ENCODE peak calls at places on chromosome 11, in six cellular contexts. One of them, this sample, is unnamed.

GRCh38 chr11:125517116-125517804 is 21.2 kb upstream of the FEZ1 start:
- DNase-seq in NCI-H1417: peak; percentile 92
- DNase-seq in SJCRH30: peak; percentile 45
- DNase-seq in fibroblast of mammary gland: peak; percentile 63
- DNase-seq in RPMI7951: peak; percentile 90
- DNase-seq in transverse colon: no peak
- DNase-seq in this sample: peak; percentile 67

GRCh38 chr11:21278840-21279239 is 609.5 kb downstream of the NELL1 start:
- DNase-seq in NCI-H1417: no peak
- DNase-seq in SJCRH30: no peak
- DNase-seq in fibroblast of mammary gland: no peak
- DNase-seq in RPMI7951: no peak
- DNase-seq in transverse colon: no peak
- DNase-seq in this sample: no peak

GRCh38 chr11:120432056-120433018 is 79.2 kb upstream of the GRIK4 start:
- DNase-seq in NCI-H1417: no peak
- DNase-seq in SJCRH30: peak; percentile 84
- DNase-seq in fibroblast of mammary gland: peak; percentile 99
- DNase-seq in RPMI7951: peak; percentile 99
- DNase-seq in transverse colon: no peak
- DNase-seq in this sample: peak; percentile 99

GRCh38 chr11:94049351-94049750 is 28.2 kb downstream of the HEPHL1 start:
- DNase-seq in NCI-H1417: peak; percentile 82
- DNase-seq in SJCRH30: no peak
- DNase-seq in fibroblast of mammary gland: no peak
- DNase-seq in RPMI7951: no peak
- DNase-seq in transverse colon: no peak
- DNase-seq in this sample: no peak

GRCh38 chr11:64536997-64537396 is 54.0 kb upstream of the SLC22A12 start:
- DNase-seq in NCI-H1417: no peak
- DNase-seq in SJCRH30: no peak
- DNase-seq in fibroblast of mammary gland: no peak
- DNase-seq in RPMI7951: no peak
- DNase-seq in transverse colon: no peak
- DNase-seq in this sample: no peak

GRCh38 chr11:73085189-73085875 is 56.8 kb downstream of the FCHSD2 start:
- DNase-seq in NCI-H1417: no peak
- DNase-seq in SJCRH30: no peak
- DNase-seq in fibroblast of mammary gland: peak; percentile 55
- DNase-seq in RPMI7951: no peak
- DNase-seq in transverse colon: no peak
- DNase-seq in this sample: no peak

GRCh38 chr11:122780296-122780949 is 57.9 kb upstream of the CRTAM start:
- DNase-seq in NCI-H1417: no peak
- DNase-seq in SJCRH30: no peak
- DNase-seq in fibroblast of mammary gland: no peak
- DNase-seq in RPMI7951: no peak
- DNase-seq in transverse colon: no peak
- DNase-seq in this sample: no peak

GRCh38 chr11:106278391-106278790 is 200.9 kb downstream of the AASDHPPT start:
- DNase-seq in NCI-H1417: no peak
- DNase-seq in SJCRH30: no peak
- DNase-seq in fibroblast of mammary gland: peak; percentile 18
- DNase-seq in RPMI7951: no peak
- DNase-seq in transverse colon: no peak
- DNase-seq in this sample: no peak

GRCh38 chr11:77400306-77400705 is 73.6 kb downstream of the PAK1 start:
- DNase-seq in NCI-H1417: no peak
- DNase-seq in SJCRH30: no peak
- DNase-seq in fibroblast of mammary gland: no peak
- DNase-seq in RPMI7951: no peak
- DNase-seq in transverse colon: no peak
- DNase-seq in this sample: no peak

GRCh38 chr11:118012083-118012669 is 26.0 kb downstream of the IL10RA start:
- DNase-seq in NCI-H1417: no peak
- DNase-seq in SJCRH30: no peak
- DNase-seq in fibroblast of mammary gland: peak; percentile 2
- DNase-seq in RPMI7951: peak; percentile 8
- DNase-seq in transverse colon: peak; percentile 47
- DNase-seq in this sample: peak; percentile 19

GRCh38 chr11:71267807-71268421 is 15.5 kb upstream of the SHANK2 start:
- DNase-seq in NCI-H1417: no peak
- DNase-seq in SJCRH30: no peak
- DNase-seq in fibroblast of mammary gland: no peak
- DNase-seq in RPMI7951: no peak
- DNase-seq in transverse colon: no peak
- DNase-seq in this sample: no peak

GRCh38 chr11:67379061-67380058 is 6.0 kb upstream of the CLCF1 start:
- DNase-seq in NCI-H1417: no peak
- DNase-seq in SJCRH30: no peak
- DNase-seq in fibroblast of mammary gland: peak; percentile 61
- DNase-seq in RPMI7951: peak; percentile 87
- DNase-seq in transverse colon: no peak
- DNase-seq in this sample: peak; percentile 84

GRCh38 chr11:3905080-3905953 is 49.9 kb downstream of the STIM1 start:
- DNase-seq in NCI-H1417: no peak
- DNase-seq in SJCRH30: no peak
- DNase-seq in fibroblast of mammary gland: peak; percentile 88
- DNase-seq in RPMI7951: peak; percentile 85
- DNase-seq in transverse colon: peak; percentile 45
- DNase-seq in this sample: peak; percentile 88

GRCh38 chr11:9817191-9817590 is 153.3 kb downstream of the SWAP70 start:
- DNase-seq in NCI-H1417: no peak
- DNase-seq in SJCRH30: no peak
- DNase-seq in fibroblast of mammary gland: no peak
- DNase-seq in RPMI7951: no peak
- DNase-seq in transverse colon: no peak
- DNase-seq in this sample: no peak

GRCh38 chr11:105632316-105632715 is 22.4 kb downstream of the GRIA4 start:
- DNase-seq in NCI-H1417: no peak
- DNase-seq in SJCRH30: no peak
- DNase-seq in fibroblast of mammary gland: no peak
- DNase-seq in RPMI7951: no peak
- DNase-seq in transverse colon: no peak
- DNase-seq in this sample: no peak

GRCh38 chr11:12897390-12897789 is 111.7 kb upstream of the RASSF10 start:
- DNase-seq in NCI-H1417: no peak
- DNase-seq in SJCRH30: no peak
- DNase-seq in fibroblast of mammary gland: no peak
- DNase-seq in RPMI7951: no peak
- DNase-seq in transverse colon: no peak
- DNase-seq in this sample: no peak

GRCh38 chr11:128222245-128222959 is 365.0 kb downstream of the ETS1 start:
- DNase-seq in NCI-H1417: no peak
- DNase-seq in SJCRH30: no peak
- DNase-seq in fibroblast of mammary gland: no peak
- DNase-seq in RPMI7951: no peak
- DNase-seq in transverse colon: no peak
- DNase-seq in this sample: no peak

GRCh38 chr11:125402436-125402835 is 93.6 kb downstream of the FEZ1 start:
- DNase-seq in NCI-H1417: no peak
- DNase-seq in SJCRH30: peak; percentile 44
- DNase-seq in fibroblast of mammary gland: peak; percentile 58
- DNase-seq in RPMI7951: peak; percentile 78
- DNase-seq in transverse colon: no peak
- DNase-seq in this sample: peak; percentile 67

GRCh38 chr11:126219547-126219946 is 8.0 kb downstream of the FAM118B start:
- DNase-seq in NCI-H1417: no peak
- DNase-seq in SJCRH30: no peak
- DNase-seq in fibroblast of mammary gland: no peak
- DNase-seq in RPMI7951: no peak
- DNase-seq in transverse colon: peak; percentile 48
- DNase-seq in this sample: no peak

GRCh38 chr11:74339619-74340018 is 28.2 kb upstream of the P4HA3 start:
- DNase-seq in NCI-H1417: no peak
- DNase-seq in SJCRH30: no peak
- DNase-seq in fibroblast of mammary gland: no peak
- DNase-seq in RPMI7951: no peak
- DNase-seq in transverse colon: no peak
- DNase-seq in this sample: no peak

GRCh38 chr11:7442588-7443215 is 42.6 kb upstream of the OLFML1 start:
- DNase-seq in NCI-H1417: peak; percentile 70
- DNase-seq in SJCRH30: peak; percentile 72
- DNase-seq in fibroblast of mammary gland: peak; percentile 52
- DNase-seq in RPMI7951: peak; percentile 24
- DNase-seq in transverse colon: peak; percentile 75
- DNase-seq in this sample: peak; percentile 59

GRCh38 chr11:117633976-117634755 is 162.8 kb downstream of the DSCAML1 start:
- DNase-seq in NCI-H1417: no peak
- DNase-seq in SJCRH30: no peak
- DNase-seq in fibroblast of mammary gland: no peak
- DNase-seq in RPMI7951: no peak
- DNase-seq in transverse colon: no peak
- DNase-seq in this sample: no peak

GRCh38 chr11:124493256-124493655 is 47.8 kb upstream of the OR8B8 start:
- DNase-seq in NCI-H1417: no peak
- DNase-seq in SJCRH30: no peak
- DNase-seq in fibroblast of mammary gland: no peak
- DNase-seq in RPMI7951: no peak
- DNase-seq in transverse colon: no peak
- DNase-seq in this sample: no peak

GRCh38 chr11:44219830-44220778 is 89.8 kb downstream of the ALX4 start:
- DNase-seq in NCI-H1417: no peak
- DNase-seq in SJCRH30: no peak
- DNase-seq in fibroblast of mammary gland: peak; percentile 62
- DNase-seq in RPMI7951: no peak
- DNase-seq in transverse colon: no peak
- DNase-seq in this sample: no peak

GRCh38 chr11:129013737-129014475 is 71.2 kb upstream of the TP53AIP1 start:
- DNase-seq in NCI-H1417: no peak
- DNase-seq in SJCRH30: no peak
- DNase-seq in fibroblast of mammary gland: no peak
- DNase-seq in RPMI7951: no peak
- DNase-seq in transverse colon: peak; percentile 60
- DNase-seq in this sample: no peak

GRCh38 chr11:94938399-94939055 is 34.8 kb downstream of the CWC15 start:
- DNase-seq in NCI-H1417: no peak
- DNase-seq in SJCRH30: no peak
- DNase-seq in fibroblast of mammary gland: peak; percentile 97
- DNase-seq in RPMI7951: peak; percentile 95
- DNase-seq in transverse colon: no peak
- DNase-seq in this sample: peak; percentile 70

GRCh38 chr11:96567667-96568066 is 177.9 kb downstream of the JRKL start:
- DNase-seq in NCI-H1417: no peak
- DNase-seq in SJCRH30: no peak
- DNase-seq in fibroblast of mammary gland: no peak
- DNase-seq in RPMI7951: no peak
- DNase-seq in transverse colon: no peak
- DNase-seq in this sample: no peak

This sample was measured in EL.